ENCODE peak calls at places on chromosomes 2 and 18, in six cellular contexts. S, F, G, I, O and Z are unnamed samples.

GRCh38 chr2:203669820-203670219 is 36.6 kb upstream of the CD28 start:
- DNase-seq in S (no peak), F (no peak), G (no peak), I (no peak), O (no peak), Z (peak; percentile 34)

GRCh38 chr18:39414009-39414700 is 1848.6 kb upstream of the CELF4 start:
- DNase-seq in S (no peak), F (peak; percentile 80), G (no peak), I (no peak), O (peak; percentile 4), Z (no peak)

GRCh38 chr2:116737951-116738350 is 1076.5 kb upstream of the DDX18 start:
- DNase-seq in S (no peak), F (no peak), G (no peak), I (no peak), O (no peak), Z (no peak)

GRCh38 chr18:57107141-57107832 is 39.6 kb upstream of the BOD1L2 start:
- DNase-seq in S (peak; percentile 48), F (peak; percentile 57), G (no peak), I (peak; percentile 6), O (peak; percentile 1), Z (no peak)

GRCh38 chr2:171149539-171149938 is 11.2 kb downstream of the TLK1 start:
- DNase-seq in S (no peak), F (no peak), G (no peak), I (no peak), O (no peak), Z (no peak)

GRCh38 chr2:234257859-234258561 is 207.5 kb downstream of the SPP2 start:
- DNase-seq in S (peak; percentile 12), F (peak; percentile 99), G (peak; percentile 92), I (peak; percentile 7), O (no peak), Z (peak; percentile 91)

GRCh38 chr18:22293417-22293816 is 124.0 kb downstream of the GATA6 start:
- DNase-seq in S (no peak), F (peak; percentile 66), G (no peak), I (no peak), O (no peak), Z (no peak)

GRCh38 chr18:68800075-68800474 is 2.2 kb downstream of the CCDC102B start:
- DNase-seq in S (peak; percentile 4), F (no peak), G (no peak), I (no peak), O (no peak), Z (no peak)

GRCh38 chr2:120575966-120576365 is 159.7 kb upstream of the GLI2 start:
- DNase-seq in S (no peak), F (no peak), G (no peak), I (no peak), O (no peak), Z (no peak)

GRCh38 chr2:144460981-144461766 is 58.7 kb downstream of the ZEB2 start:
- DNase-seq in S (no peak), F (peak; percentile 57), G (no peak), I (peak; percentile 79), O (no peak), Z (peak; percentile 80)

GRCh38 chr2:232951891-232952290 is 61.2 kb downstream of the NGEF start:
- DNase-seq in S (no peak), F (no peak), G (no peak), I (no peak), O (no peak), Z (no peak)

GRCh38 chr2:33441235-33441810 is 35.1 kb upstream of the RASGRP3 start:
- DNase-seq in S (peak; percentile 26), F (peak; percentile 84), G (no peak), I (peak; percentile 72), O (peak; percentile 29), Z (peak; percentile 65)

GRCh38 chr2:107777962-107778361 is 48.7 kb upstream of the RGPD4 start:
- DNase-seq in S (no peak), F (no peak), G (no peak), I (no peak), O (no peak), Z (no peak)

GRCh38 chr2:46825958-46826897 is 89.4 kb downstream of the MCFD2 start:
- DNase-seq in S (no peak), F (peak; percentile 95), G (no peak), I (no peak), O (no peak), Z (peak; percentile 38)

GRCh38 chr2:86053166-86053565 is 52.5 kb downstream of the POLR1A start:
- DNase-seq in S (no peak), F (no peak), G (no peak), I (no peak), O (no peak), Z (no peak)

GRCh38 chr18:58215005-58215404 is 171.0 kb downstream of the NEDD4L start:
- DNase-seq in S (no peak), F (no peak), G (no peak), I (no peak), O (no peak), Z (no peak)

GRCh38 chr18:42635378-42636048 is 480.0 kb downstream of the RIT2 start:
- DNase-seq in S (no peak), F (no peak), G (no peak), I (no peak), O (no peak), Z (no peak)

GRCh38 chr18:63016270-63016669 is 300.9 kb downstream of the PHLPP1 start:
- DNase-seq in S (peak; percentile 49), F (peak; percentile 82), G (no peak), I (peak; percentile 51), O (peak; percentile 71), Z (peak; percentile 37)

GRCh38 chr2:71608441-71608840 is 155.1 kb downstream of the DYSF start:
- DNase-seq in S (no peak), F (no peak), G (no peak), I (no peak), O (no peak), Z (no peak)

GRCh38 chr2:43745457-43745856 is 28.4 kb upstream of the DYNC2LI1 start:
- DNase-seq in S (no peak), F (peak; percentile 52), G (no peak), I (no peak), O (no peak), Z (no peak)

GRCh38 chr2:239109041-239109915 is 261.4 kb downstream of the TWIST2 start:
- DNase-seq in S (no peak), F (no peak), G (no peak), I (no peak), O (no peak), Z (no peak)

GRCh38 chr18:7987284-7987976 is 420.3 kb downstream of the PTPRM start:
- DNase-seq in S (no peak), F (peak; percentile 82), G (no peak), I (no peak), O (no peak), Z (no peak)

GRCh38 chr2:54665436-54665856 is 58.0 kb upstream of the EML6 start:
- DNase-seq in S (peak; percentile 49), F (peak; percentile 75), G (no peak), I (no peak), O (peak; percentile 62), Z (no peak)

GRCh38 chr2:10326151-10326616 is 23.5 kb downstream of the HPCAL1 start:
- DNase-seq in S (no peak), F (no peak), G (no peak), I (no peak), O (no peak), Z (no peak)

GRCh38 chr2:56713161-56713676 is 529.4 kb downstream of the CCDC85A start:
- DNase-seq in S (no peak), F (peak; percentile 79), G (no peak), I (no peak), O (no peak), Z (no peak)

DNA sequence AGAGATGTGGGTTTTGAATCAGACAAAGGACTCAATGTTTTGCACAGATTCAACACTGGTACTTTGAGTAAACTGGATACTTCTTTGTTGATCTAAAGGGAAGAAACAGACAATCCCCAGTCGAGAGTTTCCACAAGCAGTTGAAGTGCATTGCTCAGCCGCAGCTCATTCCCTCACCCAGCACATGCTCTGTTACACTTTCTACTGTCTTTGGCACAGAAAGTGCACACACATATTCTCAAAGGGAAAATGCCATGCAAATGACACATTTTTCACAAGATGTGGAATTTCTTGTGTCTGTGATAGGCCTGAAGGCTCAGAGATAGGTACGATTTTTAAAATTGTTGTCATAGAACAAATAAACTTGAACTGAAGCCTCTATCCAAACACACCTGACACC is 258.9 kb upstream of the TRIB2 start:
- DNase-seq in S (no peak), F (peak; percentile 57), G (no peak), I (no peak), O (no peak), Z (no peak)
- H3K27ac ChIP-seq in S (no peak overlapping the region), F (no peak overlapping the region), G (peak overlapping the region; percentile 86), I (peak overlapping the region; percentile 67), O (no peak overlapping the region), Z (no peak overlapping the region)

GRCh38 chr2:28801726-28802125 is 8.9 kb upstream of the SPDYA start:
- DNase-seq in S (no peak), F (peak; percentile 63), G (no peak), I (no peak), O (no peak), Z (no peak)

DNA sequence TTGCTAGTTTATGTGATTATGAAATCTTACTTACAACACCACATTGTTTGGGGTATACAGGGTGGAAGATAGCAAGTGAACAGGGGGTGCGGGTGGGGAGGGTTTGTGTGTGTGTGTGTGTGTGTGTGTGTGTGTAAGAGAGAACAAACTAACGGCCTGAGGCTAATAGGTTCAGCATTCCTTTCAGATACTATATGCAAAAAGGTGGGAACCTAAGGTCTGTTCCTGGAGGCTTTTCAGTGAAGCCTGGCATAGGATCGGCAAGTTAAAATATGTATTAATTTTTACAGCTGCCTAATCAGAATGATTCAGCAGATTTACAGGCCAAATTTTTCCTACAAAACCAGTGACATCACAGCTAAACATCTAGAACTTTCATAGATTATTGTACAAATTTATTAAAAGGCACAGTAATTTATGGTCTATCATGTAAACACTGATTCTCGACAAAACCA is 7.6 kb upstream of the SPDYA start:
- DNase-seq in S (no peak), F (peak; percentile 48), G (no peak), I (no peak), O (no peak), Z (no peak)
- H3K27ac ChIP-seq in S (no peak overlapping the region), F (peak overlapping the region; percentile 56), G (peak overlapping the region; percentile 18), I (no peak overlapping the region), O (no peak overlapping the region), Z (peak overlapping the region; percentile 16)

GRCh38 chr2:64989982-64990614 is 899 bp downstream of the SLC1A4 start:
- DNase-seq in S (no peak), F (peak; percentile 72), G (no peak), I (peak; percentile 9), O (peak; percentile 19), Z (no peak)
- H3K27ac ChIP-seq in S (no peak overlapping the region), F (peak overlapping the region; percentile 10), G (no peak overlapping the region), I (no peak overlapping the region), O (peak overlapping the region; percentile 14), Z (no peak overlapping the region)

DNA sequence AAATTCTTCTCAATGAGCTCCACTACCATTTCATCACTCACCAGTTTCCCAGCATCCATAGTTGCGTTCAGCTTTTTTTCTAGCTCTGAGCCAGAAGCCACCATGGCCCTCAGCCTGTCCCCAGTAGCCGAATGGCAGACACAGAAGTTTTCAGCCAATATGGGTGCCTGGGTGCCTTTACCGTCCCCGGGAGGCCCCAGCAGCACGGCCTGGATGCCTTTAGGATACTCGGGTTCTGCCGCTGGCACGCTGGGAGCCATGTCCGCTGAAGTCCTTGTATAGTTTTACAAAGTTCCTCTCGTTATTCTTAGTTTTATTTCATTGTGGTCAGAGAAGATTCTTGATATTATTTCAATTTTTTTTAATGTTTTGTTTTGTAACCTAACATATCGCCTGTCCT is 187.2 kb downstream of the MEMO1 start:
- DNase-seq in S (no peak), F (no peak), G (no peak), I (no peak), O (no peak), Z (no peak)
- H3K27ac ChIP-seq in S (no peak overlapping the region), F (no peak overlapping the region), G (no peak overlapping the region), I (no peak overlapping the region), O (no peak overlapping the region), Z (no peak overlapping the region)